ENCODE peak calls at places on chromosome 22, in seven cellular contexts. One of them, this sample, is unnamed.

GRCh38 chr22:43126506-43127165 is 16.1 kb downstream of the BIK start:
- DNase-seq in GM12865: no peak
- DNase-seq in AG10803: peak
- DNase-seq in uterus: no peak
- DNase-seq in HepG2: peak
- DNase-seq in NCI-H1092: no peak
- DNase-seq in hypothalamus: no peak
- DNase-seq in this sample: no peak

GRCh38 chr22:48783821-48784266 is 1043.8 kb downstream of the BRD1 start:
- DNase-seq in uterus: no peak
- DNase-seq in NCI-H1092: no peak
- DNase-seq in hypothalamus: no peak
- DNase-seq in HepG2: peak
- DNase-seq in GM12865: no peak
- DNase-seq in AG10803: no peak
- DNase-seq in this sample: no peak

GRCh38 chr22:23072035-23072910 is 2.0 kb downstream of the GNAZ start:
- DNase-seq in uterus: no peak
- DNase-seq in HepG2: no peak
- DNase-seq in NCI-H1092: no peak
- DNase-seq in AG10803: peak
- DNase-seq in hypothalamus: no peak
- DNase-seq in GM12865: no peak
- DNase-seq in this sample: no peak

GRCh38 chr22:43418079-43418825 is 6.4 kb downstream of the MPPED1 start:
- DNase-seq in uterus: no peak
- DNase-seq in GM12865: no peak
- DNase-seq in hypothalamus: no peak
- DNase-seq in NCI-H1092: no peak
- DNase-seq in HepG2: no peak
- DNase-seq in AG10803: no peak
- DNase-seq in this sample: no peak

GRCh38 chr22:49230194-49230577 is 597.5 kb downstream of the BRD1 start:
- DNase-seq in hypothalamus: no peak
- DNase-seq in uterus: no peak
- DNase-seq in GM12865: no peak
- DNase-seq in AG10803: no peak
- DNase-seq in NCI-H1092: no peak
- DNase-seq in HepG2: no peak
- DNase-seq in this sample: no peak

GRCh38 chr22:45948081-45948648 is 28.8 kb downstream of the WNT7B start:
- DNase-seq in AG10803: no peak
- DNase-seq in NCI-H1092: peak
- DNase-seq in hypothalamus: no peak
- DNase-seq in uterus: no peak
- DNase-seq in HepG2: no peak
- DNase-seq in GM12865: no peak
- DNase-seq in this sample: peak

GRCh38 chr22:39933741-39934140 is 26.5 kb upstream of the TMA7B start:
- DNase-seq in GM12865: peak
- DNase-seq in NCI-H1092: no peak
- DNase-seq in AG10803: no peak
- DNase-seq in HepG2: no peak
- DNase-seq in hypothalamus: no peak
- DNase-seq in uterus: no peak
- DNase-seq in this sample: no peak

GRCh38 chr22:20514658-20515406 is 7.4 kb downstream of the MED15 start:
- DNase-seq in uterus: peak
- DNase-seq in HepG2: no peak
- DNase-seq in hypothalamus: no peak
- DNase-seq in GM12865: no peak
- DNase-seq in AG10803: peak
- DNase-seq in NCI-H1092: no peak
- DNase-seq in this sample: no peak

GRCh38 chr22:43449205-43449830 is 37.5 kb downstream of the MPPED1 start:
- DNase-seq in HepG2: no peak
- DNase-seq in hypothalamus: no peak
- DNase-seq in GM12865: no peak
- DNase-seq in NCI-H1092: no peak
- DNase-seq in AG10803: no peak
- DNase-seq in uterus: no peak
- DNase-seq in this sample: no peak

GRCh38 chr22:46033256-46034200 is 56.6 kb upstream of the WNT7B start:
- DNase-seq in hypothalamus: no peak
- DNase-seq in uterus: peak
- DNase-seq in AG10803: peak
- DNase-seq in HepG2: no peak
- DNase-seq in GM12865: no peak
- DNase-seq in NCI-H1092: no peak
- DNase-seq in this sample: no peak

GRCh38 chr22:24806663-24807001 is 621 bp downstream of the SGSM1 start:
- DNase-seq in GM12865: no peak
- DNase-seq in hypothalamus: no peak
- DNase-seq in NCI-H1092: no peak
- DNase-seq in HepG2: no peak
- DNase-seq in AG10803: no peak
- DNase-seq in uterus: no peak
- DNase-seq in this sample: no peak

This sample was measured in memory B cell.